ENCODE peak calls at places on chromosomes 3 and 15, in six cellular contexts. Q is cardiac muscle cell, D is RWPE1, B is A549, A is lower lobe of right lung, Z is AG09319. P is an unnamed sample.
A peak's percentile ranks its signal among the peaks of the same experiment; 100 is the strongest.

GRCh38 chr3:105502333-105502732 is 135.6 kb downstream of the ALCAM start:
- DNase-seq in Q (no peak), D (no peak), B (no peak), A (no peak), Z (no peak), P (no peak)

GRCh38 chr3:33746412-33747116 is 28.5 kb upstream of the CLASP2 start:
- DNase-seq in Q (no peak), D (no peak), B (no peak), A (no peak), Z (no peak), P (no peak)

GRCh38 chr3:148938931-148939330 is 52.4 kb upstream of the GYG1 start:
- DNase-seq in Q (no peak), D (no peak), B (no peak), A (no peak), Z (no peak), P (no peak)

GRCh38 chr15:25887870-25888269 is 24.7 kb upstream of the ATP10A start:
- DNase-seq in Q (no peak), D (no peak), B (no peak), A (no peak), Z (no peak), P (no peak)

GRCh38 chr3:71723452-71724170 is 1.6 kb downstream of the EIF4E3 start:
- DNase-seq in Q (no peak), D (no peak), B (no peak), A (no peak), Z (no peak), P (no peak)

GRCh38 chr3:42572278-42572677 is 9.5 kb downstream of the SEC22C start:
- DNase-seq in Q (peak; percentile 52), D (peak; percentile 46), B (peak; percentile 51), A (no peak), Z (no peak), P (peak; percentile 67)

GRCh38 chr3:149706905-149707304 is 45.4 kb downstream of the COMMD2 start:
- DNase-seq in Q (no peak), D (no peak), B (no peak), A (no peak), Z (no peak), P (no peak)

GRCh38 chr3:138125548-138126221 is 6.5 kb downstream of the A4GNT start:
- DNase-seq in Q (peak; percentile 32), D (no peak), B (no peak), A (no peak), Z (no peak), P (peak; percentile 31)

GRCh38 chr3:149936812-149937230 is 33.9 kb downstream of the PFN2 start:
- DNase-seq in Q (peak; percentile 58), D (peak; percentile 44), B (peak; percentile 33), A (no peak), Z (peak; percentile 18), P (peak; percentile 69)

GRCh38 chr15:96428742-96429141 is 98.2 kb downstream of the NR2F2 start:
- DNase-seq in Q (no peak), D (peak; percentile 69), B (no peak), A (no peak), Z (peak; percentile 68), P (peak; percentile 85)

GRCh38 chr3:100040446-100040845 is 73.9 kb downstream of the FILIP1L start:
- DNase-seq in Q (peak; percentile 81), D (no peak), B (no peak), A (no peak), Z (no peak), P (peak; percentile 51)

GRCh38 chr15:60757831-60758570 is 279.1 kb upstream of the ICE2 start:
- DNase-seq in Q (no peak), D (no peak), B (no peak), A (no peak), Z (no peak), P (peak; percentile 42)

GRCh38 chr3:69671082-69671952 is 67.9 kb upstream of the MITF start:
- DNase-seq in Q (peak; percentile 68), D (peak; percentile 43), B (peak; percentile 60), A (no peak), Z (no peak), P (peak; percentile 67)

GRCh38 chr3:62926494-62926893 is 51.3 kb upstream of the CADPS start:
- DNase-seq in Q (peak; percentile 38), D (no peak), B (no peak), A (no peak), Z (no peak), P (no peak)

GRCh38 chr3:24686764-24687163 is 192.1 kb upstream of the THRB start:
- DNase-seq in Q (no peak), D (no peak), B (no peak), A (no peak), Z (no peak), P (no peak)

GRCh38 chr3:49855662-49856061 is 702 bp downstream of the TRAIP start:
- DNase-seq in Q (no peak), D (no peak), B (no peak), A (no peak), Z (no peak), P (no peak)

GRCh38 chr3:49859576-49860305 is 3.4 kb upstream of the TRAIP start:
- DNase-seq in Q (no peak), D (no peak), B (no peak), A (no peak), Z (no peak), P (no peak)

DNA sequence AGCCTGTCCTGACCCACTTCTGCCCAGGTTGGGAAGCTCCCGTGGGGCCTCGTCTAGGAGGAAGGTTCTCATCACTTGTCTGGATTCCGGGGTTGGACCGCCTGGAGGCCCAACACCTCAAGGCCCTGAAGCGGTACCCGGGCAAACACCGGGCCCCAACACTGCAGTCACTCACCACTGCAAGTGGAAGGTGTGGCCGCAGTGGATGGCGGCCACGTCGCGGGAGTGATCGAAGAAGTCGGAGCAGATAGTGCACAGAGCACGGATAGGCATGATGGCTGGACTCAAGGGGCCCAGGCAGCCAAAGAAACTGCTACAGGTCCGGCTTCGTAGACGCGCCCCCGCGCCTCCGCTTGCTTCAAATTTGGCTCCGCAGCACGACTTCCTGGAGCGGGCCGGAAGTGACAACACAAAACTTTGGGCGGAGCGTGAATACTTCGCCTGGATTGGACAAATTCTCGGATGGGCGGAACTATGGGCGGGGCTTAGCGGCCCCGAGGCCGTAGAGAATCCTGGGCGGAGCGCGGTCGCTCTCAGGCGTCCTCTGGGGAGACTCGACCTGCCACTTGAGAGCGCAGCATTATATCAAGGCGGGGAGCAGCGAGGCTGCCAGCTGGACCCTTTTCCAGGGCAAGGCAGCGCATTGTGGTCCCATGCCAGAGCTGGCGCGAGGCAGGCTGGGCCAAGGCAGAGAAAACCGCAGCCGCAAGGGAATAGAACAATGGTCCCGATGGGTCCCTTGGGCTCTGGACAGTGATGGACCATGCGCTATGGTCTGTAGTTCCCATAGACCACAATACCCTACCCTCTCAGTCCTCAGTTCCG is at the start of gene TRAIP:
- DNase-seq in Q (peak; percentile 98), D (peak; percentile 97), B (peak; percentile 96), A (peak; percentile 92), Z (peak; percentile 67), P (peak; percentile 96)
- TF ChIP-seq CTCF in Q (no peak), D (no peak), B (no peak), A (no peak), Z (no peak), P (no peak)

DNA sequence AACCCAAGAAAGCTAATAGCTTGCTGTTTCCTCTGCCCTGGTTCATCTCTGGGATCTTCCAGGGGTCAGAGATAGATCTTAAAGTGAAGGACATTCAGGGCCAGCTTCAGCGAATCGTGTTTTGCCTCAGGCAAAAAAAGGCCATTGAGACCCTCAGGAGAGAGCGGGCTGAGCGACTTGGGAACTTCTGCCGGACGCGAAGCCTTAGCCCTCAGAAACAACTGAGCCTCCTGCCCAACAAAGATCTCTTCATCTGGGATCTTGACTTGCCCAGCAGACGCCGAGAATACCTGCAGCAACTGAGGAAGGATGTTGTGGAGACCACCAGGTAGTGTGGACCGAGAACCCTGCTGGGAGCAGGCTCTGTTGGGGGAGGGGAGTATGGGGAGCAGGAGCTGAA is 42.5 kb downstream of the CDAN1 start:
- DNase-seq in Q (no peak), D (no peak), B (no peak), A (no peak), Z (no peak), P (no peak)
- TF ChIP-seq CTCF in Q (no peak), D (no peak), B (no peak), A (no peak), Z (no peak), P (no peak)

DNA sequence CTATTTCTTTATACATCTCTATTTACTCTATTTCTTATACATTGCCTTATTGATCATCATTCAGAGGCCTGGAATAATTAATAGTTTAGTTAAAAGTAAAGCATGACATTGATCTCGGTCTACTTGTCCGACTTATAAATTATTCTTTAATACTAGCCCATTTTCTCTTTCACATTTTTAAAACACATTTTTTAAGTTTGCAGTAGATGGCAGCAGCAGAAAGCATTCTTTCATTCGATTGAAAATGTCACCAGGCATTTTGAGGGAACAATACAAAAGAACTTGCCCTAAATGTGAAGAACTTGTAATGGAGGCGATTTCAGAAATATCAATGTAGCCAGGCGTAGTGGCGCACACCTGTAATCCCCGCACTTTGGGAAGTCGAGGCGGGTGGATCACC is 15.5 kb upstream of the MAP3K13 start:
- DNase-seq in Q (no peak), D (no peak), B (no peak), A (no peak), Z (no peak), P (no peak)
- TF ChIP-seq CTCF in Q (no peak), D (no peak), B (no peak), A (no peak), Z (no peak), P (no peak)

GRCh38 chr15:86919581-86919980 is 839.9 kb downstream of the AGBL1 start:
- DNase-seq in Q (no peak), D (no peak), B (no peak), A (no peak), Z (no peak), P (no peak)
- TF ChIP-seq CTCF in Q (no peak), D (no peak), B (no peak), A (no peak), Z (no peak), P (no peak)

GRCh38 chr15:49621327-49622210 is 721 bp downstream of the DTWD1 start:
- DNase-seq in Q (no peak), D (no peak), B (no peak), A (no peak), Z (no peak), P (peak; percentile 14)

GRCh38 chr15:49622561-49622960 is 1.7 kb downstream of the DTWD1 start:
- DNase-seq in Q (no peak), D (no peak), B (no peak), A (no peak), Z (no peak), P (no peak)

GRCh38 chr15:49619226-49619625 is 1.4 kb downstream of the FAM227B start:
- DNase-seq in Q (no peak), D (no peak), B (no peak), A (no peak), Z (no peak), P (no peak)

GRCh38 chr15:49620658-49621326 is at the start of the genes DTWD1 and FAM227B:
- DNase-seq in Q (peak; percentile 99), D (peak; percentile 95), B (peak; percentile 62), A (peak; percentile 99), Z (peak; percentile 97), P (peak; percentile 96)

GRCh38 chr15:49620174-49620573 is 444 bp downstream of the FAM227B start:
- DNase-seq in Q (no peak), D (no peak), B (peak; percentile 3), A (no peak), Z (no peak), P (peak; percentile 40)
- TF ChIP-seq CTCF in Q (no peak), D (no peak), B (no peak), A (peak; percentile 16), Z (no peak), P (no peak)

GRCh38 chr3:57755368-57756021 is 614 bp upstream of the SLMAP start:
- DNase-seq in Q (peak; percentile 39), D (no peak), B (peak; percentile 44), A (peak; percentile 52), Z (no peak), P (peak; percentile 46)
- TF ChIP-seq CTCF in Q (peak; percentile 13), D (peak; percentile 8), B (no peak), A (no peak), Z (no peak), P (peak; percentile 25)

GRCh38 chr3:17500618-17501017 is 241.8 kb downstream of the TBC1D5 start:
- DNase-seq in Q (no peak), D (peak; percentile 6), B (no peak), A (no peak), Z (no peak), P (peak; percentile 6)
- TF ChIP-seq CTCF in Q (no peak), D (no peak), B (no peak), A (no peak), Z (no peak), P (no peak)